ENCODE peak calls at places on chromosomes 7 and 10, in seven cellular contexts. Q is hippocampal formation; P is CD4-positive, alpha-beta memory T cell; R is Right ventricle myocardium superior; V is neural progenitor cell; A is T-helper 9 cell; L is NCI-H460. Y is an unnamed sample.

GRCh38 chr7:155852426-155853301 is 40.4 kb upstream of the SHH start:
- DNase-seq in Q (no peak), P (no peak), R (no peak), V (no peak), A (no peak), L (no peak), Y (no peak)

GRCh38 chr10:88042162-88043100 is 179.0 kb downstream of the PTEN start:
- DNase-seq in Q (no peak), P (no peak), R (no peak), V (peak; percentile 47), A (no peak), L (no peak), Y (no peak)

GRCh38 chr10:117663750-117664149 is 121.2 kb downstream of the EMX2 start:
- DNase-seq in Q (no peak), P (no peak), R (no peak), V (no peak), A (no peak), L (peak; percentile 25), Y (no peak)

GRCh38 chr7:36473454-36474282 is 84.0 kb downstream of the ANLN start:
- DNase-seq in Q (peak; percentile 31), P (no peak), R (peak; percentile 54), V (peak; percentile 76), A (no peak), L (peak; percentile 30), Y (no peak)

GRCh38 chr10:90930971-90931841 is 10.3 kb upstream of the ANKRD1 start:
- DNase-seq in Q (no peak), P (no peak), R (peak; percentile 62), V (peak; percentile 49), A (no peak), L (peak; percentile 85), Y (no peak)

GRCh38 chr10:53598914-53599313 is 826.3 kb upstream of the MBL2 start:
- DNase-seq in Q (no peak), P (no peak), R (no peak), V (no peak), A (no peak), L (no peak), Y (no peak)

GRCh38 chr7:10912077-10912476 is 61.6 kb upstream of the PHF14 start:
- DNase-seq in Q (no peak), P (no peak), R (no peak), V (no peak), A (no peak), L (no peak), Y (no peak)

GRCh38 chr7:21743493-21743892 is 200.7 kb downstream of the DNAH11 start:
- DNase-seq in Q (no peak), P (no peak), R (no peak), V (no peak), A (no peak), L (no peak), Y (no peak)

GRCh38 chr7:13872751-13873150 is 116.7 kb downstream of the ETV1 start:
- DNase-seq in Q (no peak), P (no peak), R (no peak), V (no peak), A (no peak), L (no peak), Y (no peak)

GRCh38 chr10:43166207-43166878 is 28.1 kb downstream of the CSGALNACT2 start:
- DNase-seq in Q (no peak), P (no peak), R (no peak), V (no peak), A (no peak), L (no peak), Y (no peak)

GRCh38 chr7:17304926-17305325 is 6.5 kb downstream of the AHR start:
- DNase-seq in Q (no peak), P (peak; percentile 49), R (no peak), V (no peak), A (no peak), L (peak; percentile 62), Y (no peak)

GRCh38 chr10:6624392-6624791 is 44.3 kb upstream of the PRKCQ start:
- DNase-seq in Q (no peak), P (no peak), R (no peak), V (peak; percentile 16), A (no peak), L (no peak), Y (no peak)

GRCh38 chr7:90605055-90605454 is 8.9 kb downstream of the CDK14 start:
- DNase-seq in Q (no peak), P (no peak), R (no peak), V (peak; percentile 23), A (no peak), L (no peak), Y (peak; percentile 76)